ENCODE peak calls at places on chromosomes 1 and 21, in seven cellular contexts. One of them, this sample, is unnamed.

GRCh38 chr1:116847688-116848531 is 61.8 kb upstream of the PTGFRN start:
- DNase-seq in bronchial epithelial cell: peak; percentile 52
- DNase-seq in MM.1S: no peak
- DNase-seq in suprapubic skin: no peak
- DNase-seq in transverse colon: peak; percentile 27
- DNase-seq in SK-N-SH: no peak
- DNase-seq in AG10803: peak; percentile 82
- DNase-seq in this sample: peak; percentile 55

GRCh38 chr1:89724369-89725015 is 91.6 kb downstream of the LRRC8C start:
- DNase-seq in bronchial epithelial cell: peak; percentile 93
- DNase-seq in MM.1S: no peak
- DNase-seq in suprapubic skin: no peak
- DNase-seq in transverse colon: peak; percentile 11
- DNase-seq in SK-N-SH: no peak
- DNase-seq in AG10803: no peak
- DNase-seq in this sample: peak; percentile 87

GRCh38 chr21:38310619-38311018 is 53.8 kb downstream of the KCNJ15 start:
- DNase-seq in bronchial epithelial cell: peak; percentile 91
- DNase-seq in MM.1S: no peak
- DNase-seq in suprapubic skin: no peak
- DNase-seq in transverse colon: no peak
- DNase-seq in SK-N-SH: no peak
- DNase-seq in AG10803: peak; percentile 90
- DNase-seq in this sample: peak; percentile 83

GRCh38 chr1:209516771-209517471 is 66.6 kb upstream of the CAMK1G start:
- DNase-seq in bronchial epithelial cell: no peak
- DNase-seq in MM.1S: no peak
- DNase-seq in suprapubic skin: no peak
- DNase-seq in transverse colon: no peak
- DNase-seq in SK-N-SH: no peak
- DNase-seq in AG10803: no peak
- DNase-seq in this sample: no peak

GRCh38 chr21:43902441-43902840 is 37.4 kb downstream of the AGPAT3 start:
- DNase-seq in bronchial epithelial cell: no peak
- DNase-seq in MM.1S: no peak
- DNase-seq in suprapubic skin: peak; percentile 72
- DNase-seq in transverse colon: no peak
- DNase-seq in SK-N-SH: no peak
- DNase-seq in AG10803: peak; percentile 25
- DNase-seq in this sample: no peak

GRCh38 chr21:45950740-45951515 is 30.6 kb upstream of the COL6A1 start:
- DNase-seq in bronchial epithelial cell: no peak
- DNase-seq in MM.1S: no peak
- DNase-seq in suprapubic skin: no peak
- DNase-seq in transverse colon: peak; percentile 36
- DNase-seq in SK-N-SH: peak; percentile 41
- DNase-seq in AG10803: peak; percentile 53
- DNase-seq in this sample: no peak

GRCh38 chr1:12009318-12010001 is 9.8 kb upstream of the MIIP start:
- DNase-seq in bronchial epithelial cell: no peak
- DNase-seq in MM.1S: no peak
- DNase-seq in suprapubic skin: no peak
- DNase-seq in transverse colon: no peak
- DNase-seq in SK-N-SH: no peak
- DNase-seq in AG10803: no peak
- DNase-seq in this sample: no peak

GRCh38 chr1:23217421-23218115 is at the start of gene HTR1D:
- DNase-seq in bronchial epithelial cell: no peak
- DNase-seq in MM.1S: no peak
- DNase-seq in suprapubic skin: no peak
- DNase-seq in transverse colon: peak; percentile 14
- DNase-seq in SK-N-SH: no peak
- DNase-seq in AG10803: no peak
- DNase-seq in this sample: no peak

GRCh38 chr1:104768466-104768865 is 1018.8 kb downstream of the AMY1C start:
- DNase-seq in bronchial epithelial cell: no peak
- DNase-seq in MM.1S: no peak
- DNase-seq in suprapubic skin: no peak
- DNase-seq in transverse colon: no peak
- DNase-seq in SK-N-SH: no peak
- DNase-seq in AG10803: no peak
- DNase-seq in this sample: no peak

GRCh38 chr1:153957744-153958110 is 685 bp downstream of the CRTC2 start:
- DNase-seq in bronchial epithelial cell: peak; percentile 26
- DNase-seq in MM.1S: peak; percentile 55
- DNase-seq in suprapubic skin: no peak
- DNase-seq in transverse colon: peak; percentile 46
- DNase-seq in SK-N-SH: no peak
- DNase-seq in AG10803: no peak
- DNase-seq in this sample: no peak

GRCh38 chr1:66267211-66267940 is 266.6 kb upstream of the SGIP1 start:
- DNase-seq in bronchial epithelial cell: no peak
- DNase-seq in MM.1S: no peak
- DNase-seq in suprapubic skin: no peak
- DNase-seq in transverse colon: no peak
- DNase-seq in SK-N-SH: no peak
- DNase-seq in AG10803: peak; percentile 68
- DNase-seq in this sample: no peak

GRCh38 chr1:30684881-30685795 is 38.2 kb downstream of the MATN1 start:
- DNase-seq in bronchial epithelial cell: no peak
- DNase-seq in MM.1S: no peak
- DNase-seq in suprapubic skin: no peak
- DNase-seq in transverse colon: peak; percentile 78
- DNase-seq in SK-N-SH: peak; percentile 77
- DNase-seq in AG10803: no peak
- DNase-seq in this sample: no peak

GRCh38 chr1:42929434-42930177 is 29.1 kb downstream of the SLC2A1 start:
- DNase-seq in bronchial epithelial cell: no peak
- DNase-seq in MM.1S: no peak
- DNase-seq in suprapubic skin: peak; percentile 62
- DNase-seq in transverse colon: no peak
- DNase-seq in SK-N-SH: no peak
- DNase-seq in AG10803: no peak
- DNase-seq in this sample: no peak

GRCh38 chr1:244089561-244089960 is 38.5 kb downstream of the ZBTB18 start:
- DNase-seq in bronchial epithelial cell: no peak
- DNase-seq in MM.1S: no peak
- DNase-seq in suprapubic skin: no peak
- DNase-seq in transverse colon: no peak
- DNase-seq in SK-N-SH: no peak
- DNase-seq in AG10803: no peak
- DNase-seq in this sample: no peak

GRCh38 chr1:210792703-210793102 is 341.2 kb downstream of the KCNH1 start:
- DNase-seq in bronchial epithelial cell: peak; percentile 80
- DNase-seq in MM.1S: no peak
- DNase-seq in suprapubic skin: no peak
- DNase-seq in transverse colon: no peak
- DNase-seq in SK-N-SH: no peak
- DNase-seq in AG10803: peak; percentile 69
- DNase-seq in this sample: peak; percentile 79

GRCh38 chr1:184025242-184025675 is 12.3 kb downstream of the COLGALT2 start:
- DNase-seq in bronchial epithelial cell: no peak
- DNase-seq in MM.1S: peak; percentile 25
- DNase-seq in suprapubic skin: no peak
- DNase-seq in transverse colon: no peak
- DNase-seq in SK-N-SH: no peak
- DNase-seq in AG10803: peak; percentile 92
- DNase-seq in this sample: no peak

DNA sequence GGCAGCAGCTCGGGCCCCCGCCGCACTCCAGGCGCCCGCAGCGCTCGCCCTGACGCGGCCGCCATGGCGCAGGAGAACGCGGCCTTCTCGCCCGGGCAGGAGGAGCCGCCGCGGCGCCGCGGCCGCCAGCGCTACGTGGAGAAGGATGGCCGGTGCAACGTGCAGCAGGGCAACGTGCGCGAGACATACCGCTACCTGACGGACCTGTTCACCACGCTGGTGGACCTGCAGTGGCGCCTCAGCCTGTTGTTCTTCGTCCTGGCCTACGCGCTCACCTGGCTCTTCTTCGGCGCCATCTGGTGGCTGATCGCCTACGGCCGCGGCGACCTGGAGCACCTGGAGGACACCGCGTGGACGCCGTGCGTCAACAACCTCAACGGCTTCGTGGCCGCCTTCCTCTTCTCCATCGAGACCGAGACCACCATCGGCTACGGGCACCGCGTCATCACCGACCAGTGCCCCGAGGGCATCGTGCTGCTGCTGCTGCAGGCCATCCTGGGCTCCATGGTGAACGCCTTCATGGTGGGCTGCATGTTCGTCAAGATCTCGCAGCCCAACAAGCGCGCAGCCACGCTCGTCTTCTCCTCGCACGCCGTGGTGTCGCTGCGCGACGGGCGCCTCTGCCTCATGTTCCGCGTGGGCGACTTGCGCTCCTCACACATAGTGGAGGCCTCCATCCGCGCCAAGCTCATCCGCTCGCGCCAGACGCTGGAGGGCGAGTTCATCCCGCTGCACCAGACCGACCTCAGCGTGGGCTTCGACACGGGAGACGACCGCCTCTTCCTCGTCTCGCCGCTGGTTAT is 2.8 kb downstream of the KCNJ9 start:
- DNase-seq in bronchial epithelial cell: peak; percentile 71
- DNase-seq in MM.1S: peak; percentile 92
- DNase-seq in suprapubic skin: no peak
- DNase-seq in transverse colon: peak; percentile 86
- DNase-seq in SK-N-SH: peak; percentile 72
- DNase-seq in AG10803: no peak
- DNase-seq in this sample: peak; percentile 88
- TF ChIP-seq CTCF in bronchial epithelial cell: peak; percentile 98
- TF ChIP-seq CTCF in MM.1S: peak; percentile 98
- TF ChIP-seq CTCF in suprapubic skin: peak; percentile 77
- TF ChIP-seq CTCF in transverse colon: peak; percentile 69
- TF ChIP-seq CTCF in SK-N-SH: peak; percentile 62
- TF ChIP-seq CTCF in AG10803: peak; percentile 48
- TF ChIP-seq CTCF in this sample: peak; percentile 84

GRCh38 chr1:204917802-204918201 is 47.1 kb downstream of the NFASC start:
- DNase-seq in bronchial epithelial cell: peak; percentile 44
- DNase-seq in MM.1S: no peak
- DNase-seq in suprapubic skin: no peak
- DNase-seq in transverse colon: no peak
- DNase-seq in SK-N-SH: no peak
- DNase-seq in AG10803: no peak
- DNase-seq in this sample: peak; percentile 64
- H3K4me3 ChIP-seq in bronchial epithelial cell: no peak overlapping the region
- H3K4me3 ChIP-seq in MM.1S: no peak overlapping the region
- H3K4me3 ChIP-seq in suprapubic skin: no peak overlapping the region
- H3K4me3 ChIP-seq in transverse colon: no peak overlapping the region
- H3K4me3 ChIP-seq in SK-N-SH: no peak overlapping the region
- H3K4me3 ChIP-seq in AG10803: no peak overlapping the region
- H3K4me3 ChIP-seq in this sample: no peak overlapping the region

GRCh38 chr1:10561955-10562354 is 87.2 kb downstream of the PEX14 start:
- DNase-seq in bronchial epithelial cell: no peak
- DNase-seq in MM.1S: no peak
- DNase-seq in suprapubic skin: no peak
- DNase-seq in transverse colon: no peak
- DNase-seq in SK-N-SH: no peak
- DNase-seq in AG10803: no peak
- DNase-seq in this sample: peak; percentile 14
- TF ChIP-seq CTCF in bronchial epithelial cell: peak; percentile 28
- TF ChIP-seq CTCF in MM.1S: no peak
- TF ChIP-seq CTCF in suprapubic skin: no peak
- TF ChIP-seq CTCF in transverse colon: no peak
- TF ChIP-seq CTCF in SK-N-SH: peak; percentile 30
- TF ChIP-seq CTCF in AG10803: peak; percentile 4
- TF ChIP-seq CTCF in this sample: peak; percentile 21

DNA sequence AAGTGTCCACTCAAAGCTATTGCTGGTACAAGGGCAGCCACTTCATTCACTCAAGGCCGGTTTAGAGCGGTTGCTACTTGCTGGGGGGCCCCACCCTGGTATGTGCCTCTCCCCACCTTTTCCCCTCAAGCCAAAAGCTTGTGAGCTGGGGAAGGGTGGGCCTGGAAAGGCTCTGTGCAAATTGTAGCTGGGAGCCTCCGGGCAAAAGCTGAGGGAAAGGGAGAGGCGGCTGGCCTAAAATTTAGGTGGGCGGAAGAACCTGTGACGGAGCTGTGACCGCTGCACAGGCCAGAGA is 306 bp upstream of the SH3D21 start:
- DNase-seq in bronchial epithelial cell: peak; percentile 68
- DNase-seq in MM.1S: no peak
- DNase-seq in suprapubic skin: no peak
- DNase-seq in transverse colon: peak; percentile 22
- DNase-seq in SK-N-SH: no peak
- DNase-seq in AG10803: no peak
- DNase-seq in this sample: peak; percentile 77
- H3K4me3 ChIP-seq in bronchial epithelial cell: peak overlapping the region; percentile 62
- H3K4me3 ChIP-seq in MM.1S: peak overlapping the region; percentile 61
- H3K4me3 ChIP-seq in suprapubic skin: peak overlapping the region; percentile 69
- H3K4me3 ChIP-seq in transverse colon: peak overlapping the region; percentile 82
- H3K4me3 ChIP-seq in SK-N-SH: no peak overlapping the region
- H3K4me3 ChIP-seq in AG10803: no peak overlapping the region
- H3K4me3 ChIP-seq in this sample: peak overlapping the region; percentile 59

DNA sequence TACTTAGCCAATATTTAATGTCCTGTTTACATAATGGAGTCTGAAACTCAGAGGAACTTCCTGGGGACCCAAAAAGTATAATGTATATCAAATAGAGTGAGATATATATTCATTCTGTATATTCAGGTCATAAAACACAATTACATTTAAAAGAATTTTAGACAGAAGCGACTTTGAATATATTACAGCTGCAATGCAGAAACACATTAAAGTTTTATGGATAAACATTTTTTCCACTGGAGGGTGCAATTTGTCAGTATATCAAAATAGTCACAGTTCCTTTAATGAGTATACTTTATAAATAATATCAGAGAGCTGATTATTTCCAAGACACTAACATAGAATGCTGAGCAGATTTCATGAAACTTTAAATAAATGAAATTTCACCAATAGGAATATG is 43.9 kb upstream of the CRB1 start:
- DNase-seq in bronchial epithelial cell: peak; percentile 20
- DNase-seq in MM.1S: no peak
- DNase-seq in suprapubic skin: no peak
- DNase-seq in transverse colon: no peak
- DNase-seq in SK-N-SH: peak; percentile 13
- DNase-seq in AG10803: no peak
- DNase-seq in this sample: peak; percentile 25
- TF ChIP-seq CTCF in bronchial epithelial cell: no peak
- TF ChIP-seq CTCF in MM.1S: no peak
- TF ChIP-seq CTCF in suprapubic skin: no peak
- TF ChIP-seq CTCF in transverse colon: no peak
- TF ChIP-seq CTCF in SK-N-SH: peak; percentile 63
- TF ChIP-seq CTCF in AG10803: peak; percentile 34
- TF ChIP-seq CTCF in this sample: peak; percentile 8

DNA sequence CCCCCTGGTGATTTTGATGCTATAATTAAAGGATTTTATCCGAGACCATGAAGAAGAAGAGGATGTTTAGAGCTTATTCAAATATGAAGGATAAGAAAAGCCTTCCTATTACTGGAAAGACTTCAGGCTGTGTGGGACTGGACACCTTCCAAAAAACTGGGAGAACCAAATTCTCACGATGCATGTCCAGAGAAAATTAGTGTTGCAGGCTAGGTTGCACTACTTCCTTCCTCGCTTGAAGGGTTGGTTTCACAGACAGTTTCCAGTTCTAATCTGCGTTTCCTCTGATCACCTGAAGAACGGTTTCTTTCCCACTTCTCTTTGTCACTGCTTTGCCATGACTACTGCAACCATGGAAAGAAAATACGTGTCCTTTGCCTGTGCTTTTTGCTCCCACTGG is 2.0 kb downstream of the MTARC2 start:
- DNase-seq in bronchial epithelial cell: no peak
- DNase-seq in MM.1S: no peak
- DNase-seq in suprapubic skin: no peak
- DNase-seq in transverse colon: no peak
- DNase-seq in SK-N-SH: no peak
- DNase-seq in AG10803: no peak
- DNase-seq in this sample: no peak
- H3K4me3 ChIP-seq in bronchial epithelial cell: no peak overlapping the region
- H3K4me3 ChIP-seq in MM.1S: peak overlapping the region; percentile 19
- H3K4me3 ChIP-seq in suprapubic skin: peak overlapping the region; percentile 12
- H3K4me3 ChIP-seq in transverse colon: no peak overlapping the region
- H3K4me3 ChIP-seq in SK-N-SH: no peak overlapping the region
- H3K4me3 ChIP-seq in AG10803: no peak overlapping the region
- H3K4me3 ChIP-seq in this sample: no peak overlapping the region